ENCODE peak calls at places on chromosomes 16 and 17, in five cellular contexts. One of them, this sample, is unnamed.

GRCh38 chr16:66414891-66415290 is 12.2 kb upstream of the BEAN1 start:
- DNase-seq in A549: no peak
- DNase-seq in HepG2: no peak
- DNase-seq in H1: no peak
- DNase-seq in K562: no peak
- DNase-seq in this sample: no peak

GRCh38 chr17:8116779-8117178 is 1.5 kb downstream of the ALOXE3 start:
- DNase-seq in A549: no peak
- DNase-seq in HepG2: no peak
- DNase-seq in H1: no peak
- DNase-seq in K562: no peak
- DNase-seq in this sample: no peak

GRCh38 chr17:80012156-80012555 is 23.5 kb downstream of the TBC1D16 start:
- DNase-seq in A549: no peak
- DNase-seq in HepG2: no peak
- DNase-seq in H1: no peak
- DNase-seq in K562: no peak
- DNase-seq in this sample: no peak

GRCh38 chr16:89104303-89104702 is 10.7 kb downstream of the ACSF3 start:
- DNase-seq in A549: no peak
- DNase-seq in HepG2: no peak
- DNase-seq in H1: no peak
- DNase-seq in K562: no peak
- DNase-seq in this sample: no peak

GRCh38 chr16:27458196-27458728 is 56.3 kb downstream of the IL21R start:
- DNase-seq in A549: no peak
- DNase-seq in HepG2: no peak
- DNase-seq in H1: no peak
- DNase-seq in K562: no peak
- DNase-seq in this sample: no peak

GRCh38 chr17:39244016-39244599 is 18.4 kb upstream of the STAC2 start:
- DNase-seq in A549: no peak
- DNase-seq in HepG2: no peak
- DNase-seq in H1: no peak
- DNase-seq in K562: no peak
- DNase-seq in this sample: no peak

GRCh38 chr17:82235056-82235774 is 6.4 kb downstream of the SLC16A3 start:
- DNase-seq in A549: no peak
- DNase-seq in HepG2: no peak
- DNase-seq in H1: no peak
- DNase-seq in K562: no peak
- DNase-seq in this sample: no peak

GRCh38 chr16:87877942-87878507 is 8.7 kb upstream of the SLC7A5 start:
- DNase-seq in A549: no peak
- DNase-seq in HepG2: no peak
- DNase-seq in H1: no peak
- DNase-seq in K562: no peak
- DNase-seq in this sample: no peak

GRCh38 chr17:65978881-65979280 is 213.1 kb downstream of the CEP112 start:
- DNase-seq in A549: no peak
- DNase-seq in HepG2: no peak
- DNase-seq in H1: no peak
- DNase-seq in K562: no peak
- DNase-seq in this sample: no peak

GRCh38 chr17:75876190-75876937 is 2.0 kb downstream of the TRIM47 start:
- DNase-seq in A549: peak; percentile 74
- DNase-seq in HepG2: peak; percentile 97
- DNase-seq in H1: peak; percentile 73
- DNase-seq in K562: no peak
- DNase-seq in this sample: peak; percentile 40

GRCh38 chr16:81586421-81586820 is 141.8 kb downstream of the CMIP start:
- DNase-seq in A549: no peak
- DNase-seq in HepG2: no peak
- DNase-seq in H1: no peak
- DNase-seq in K562: no peak
- DNase-seq in this sample: no peak

GRCh38 chr16:65249768-65250167 is 127.9 kb upstream of the CDH11 start:
- DNase-seq in A549: no peak
- DNase-seq in HepG2: no peak
- DNase-seq in H1: no peak
- DNase-seq in K562: no peak
- DNase-seq in this sample: no peak

GRCh38 chr16:65254144-65254543 is 132.3 kb upstream of the CDH11 start:
- DNase-seq in A549: no peak
- DNase-seq in HepG2: no peak
- DNase-seq in H1: no peak
- DNase-seq in K562: no peak
- DNase-seq in this sample: no peak
- TF ChIP-seq MAX in A549: no peak
- TF ChIP-seq MAX in HepG2: no peak
- TF ChIP-seq MAX in H1: no peak
- TF ChIP-seq MAX in K562: no peak
- TF ChIP-seq MAX in this sample: no peak

DNA sequence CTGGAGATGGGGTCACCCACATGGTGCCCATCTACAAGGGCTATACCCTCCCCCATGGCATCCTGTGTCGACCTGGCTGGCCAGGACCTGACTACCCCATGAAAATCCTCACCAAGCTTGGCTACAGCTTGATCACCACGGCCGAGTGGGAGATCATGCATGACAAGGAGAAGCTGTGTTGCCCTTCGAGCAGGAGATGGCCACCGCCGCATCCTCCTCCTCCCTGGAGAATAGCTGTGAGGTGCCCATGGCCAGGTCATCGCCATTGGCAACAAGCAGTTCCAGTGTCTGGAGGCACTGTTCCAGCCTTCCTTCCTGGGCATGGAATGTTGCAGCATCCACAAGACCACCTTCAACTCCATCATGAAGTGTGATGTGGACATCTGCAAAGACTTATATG is 5.3 kb upstream of the FLCN start:
- DNase-seq in A549: no peak
- DNase-seq in HepG2: no peak
- DNase-seq in H1: no peak
- DNase-seq in K562: no peak
- DNase-seq in this sample: no peak
- H3K4me2 ChIP-seq in A549: no peak overlapping the region
- H3K4me2 ChIP-seq in HepG2: no peak overlapping the region
- H3K4me2 ChIP-seq in H1: no peak overlapping the region
- H3K4me2 ChIP-seq in K562: no peak overlapping the region
- H3K4me2 ChIP-seq in this sample: no peak overlapping the region

DNA sequence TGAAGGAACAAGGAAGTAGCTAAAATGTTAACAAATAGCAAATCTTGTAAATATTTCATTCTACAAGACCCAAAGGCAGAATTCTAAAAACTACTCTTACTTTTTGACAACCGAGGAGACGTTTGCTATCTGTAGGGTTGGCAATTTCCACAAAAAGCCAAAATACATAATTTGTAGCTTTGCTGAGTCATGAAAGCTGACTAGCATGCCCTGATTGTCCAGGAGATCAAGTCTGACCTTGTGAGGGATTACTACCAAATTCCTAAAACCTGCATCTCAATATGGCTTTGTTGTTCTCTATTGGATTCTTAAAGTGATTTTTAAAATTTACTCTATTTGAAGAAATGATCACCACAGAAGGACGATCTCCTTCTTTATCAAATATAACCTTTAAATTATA is 10.8 kb downstream of the DNAJA2 start:
- DNase-seq in A549: no peak
- DNase-seq in HepG2: no peak
- DNase-seq in H1: no peak
- DNase-seq in K562: peak; percentile 27
- DNase-seq in this sample: no peak
- TF ChIP-seq JUN in A549: no peak
- TF ChIP-seq JUN in HepG2: no peak
- TF ChIP-seq JUN in H1: no peak
- TF ChIP-seq JUN in K562: no peak
- TF ChIP-seq JUN in this sample: no peak

GRCh38 chr17:70855401-70856054 is 686.2 kb downstream of the KCNJ2 start:
- DNase-seq in A549: no peak
- DNase-seq in HepG2: no peak
- DNase-seq in H1: no peak
- DNase-seq in K562: no peak
- DNase-seq in this sample: no peak
- TF ChIP-seq MAX in A549: no peak
- TF ChIP-seq MAX in HepG2: no peak
- TF ChIP-seq MAX in H1: no peak
- TF ChIP-seq MAX in K562: no peak
- TF ChIP-seq MAX in this sample: no peak

GRCh38 chr17:28917029-28917428 is 14.2 kb upstream of the DHRS13 start:
- DNase-seq in A549: no peak
- DNase-seq in HepG2: no peak
- DNase-seq in H1: no peak
- DNase-seq in K562: no peak
- DNase-seq in this sample: no peak

GRCh38 chr17:28918295-28918694 is 15.4 kb upstream of the DHRS13 start:
- DNase-seq in A549: no peak
- DNase-seq in HepG2: no peak
- DNase-seq in H1: no peak
- DNase-seq in K562: no peak
- DNase-seq in this sample: no peak

GRCh38 chr17:28916302-28916934 is 13.5 kb upstream of the DHRS13 start:
- DNase-seq in A549: peak; percentile 61
- DNase-seq in HepG2: peak; percentile 38
- DNase-seq in H1: no peak
- DNase-seq in K562: no peak
- DNase-seq in this sample: peak; percentile 50

GRCh38 chr17:28920191-28920590 is 17.3 kb upstream of the DHRS13 start:
- DNase-seq in A549: no peak
- DNase-seq in HepG2: no peak
- DNase-seq in H1: no peak
- DNase-seq in K562: no peak
- DNase-seq in this sample: no peak

GRCh38 chr17:28917465-28917864 is 14.6 kb upstream of the DHRS13 start:
- DNase-seq in A549: no peak
- DNase-seq in HepG2: no peak
- DNase-seq in H1: no peak
- DNase-seq in K562: no peak
- DNase-seq in this sample: no peak
- H3K4me2 ChIP-seq in A549: no peak overlapping the region
- H3K4me2 ChIP-seq in HepG2: no peak overlapping the region
- H3K4me2 ChIP-seq in H1: no peak overlapping the region
- H3K4me2 ChIP-seq in K562: no peak overlapping the region
- H3K4me2 ChIP-seq in this sample: no peak overlapping the region

GRCh38 chr17:12547829-12548228 is 117.9 kb upstream of the MYOCD start:
- DNase-seq in A549: no peak
- DNase-seq in HepG2: no peak
- DNase-seq in H1: no peak
- DNase-seq in K562: no peak
- DNase-seq in this sample: no peak

GRCh38 chr17:12549499-12549901 is 116.2 kb upstream of the MYOCD start:
- DNase-seq in A549: no peak
- DNase-seq in HepG2: no peak
- DNase-seq in H1: no peak
- DNase-seq in K562: no peak
- DNase-seq in this sample: no peak

GRCh38 chr17:12546983-12547382 is 118.7 kb upstream of the MYOCD start:
- DNase-seq in A549: no peak
- DNase-seq in HepG2: no peak
- DNase-seq in H1: no peak
- DNase-seq in K562: no peak
- DNase-seq in this sample: no peak

GRCh38 chr17:12548558-12548957 is 117.1 kb upstream of the MYOCD start:
- DNase-seq in A549: no peak
- DNase-seq in HepG2: no peak
- DNase-seq in H1: no peak
- DNase-seq in K562: no peak
- DNase-seq in this sample: no peak

DNA sequence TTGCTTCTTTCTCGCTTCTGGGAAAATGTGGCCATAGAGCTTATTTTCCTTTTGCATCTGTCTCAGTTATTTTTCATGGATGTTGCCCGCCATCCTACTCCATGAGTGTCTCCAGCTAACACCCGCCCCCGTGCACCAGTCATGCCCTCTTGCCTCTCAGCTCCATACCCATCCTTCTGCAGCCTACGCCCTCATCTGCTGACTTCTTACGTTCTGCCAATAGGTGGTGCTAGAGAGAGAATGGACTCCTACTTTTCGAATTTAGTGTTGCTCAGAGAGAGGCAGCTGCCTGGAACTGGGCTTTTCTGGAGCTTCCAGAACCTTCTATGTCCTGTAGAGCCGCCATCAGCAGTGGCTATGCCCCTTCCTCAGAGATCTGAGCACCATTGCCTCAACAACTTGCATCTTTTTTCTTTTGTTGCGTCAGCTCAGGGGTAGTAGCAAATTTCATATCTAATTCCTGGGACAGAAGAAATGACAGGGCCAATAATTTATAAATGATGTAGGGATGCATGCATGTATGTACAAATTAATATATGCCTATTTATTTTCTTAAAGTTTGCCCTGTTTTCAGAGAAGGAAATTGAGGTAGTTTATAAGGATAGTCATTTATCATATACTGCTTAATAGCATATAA is 119.7 kb upstream of the MYOCD start:
- DNase-seq in A549: peak; percentile 75
- DNase-seq in HepG2: peak; percentile 41
- DNase-seq in H1: peak; percentile 61
- DNase-seq in K562: peak; percentile 19
- DNase-seq in this sample: peak; percentile 4
- TF ChIP-seq JUN in A549: no peak
- TF ChIP-seq JUN in HepG2: no peak
- TF ChIP-seq JUN in H1: no peak
- TF ChIP-seq JUN in K562: no peak
- TF ChIP-seq JUN in this sample: no peak

GRCh38 chr17:2090804-2091534 is 36.1 kb downstream of the HIC1 start:
- DNase-seq in A549: peak; percentile 51
- DNase-seq in HepG2: no peak
- DNase-seq in H1: peak; percentile 58
- DNase-seq in K562: peak; percentile 17
- DNase-seq in this sample: peak; percentile 85
- TF ChIP-seq MAX in A549: no peak
- TF ChIP-seq MAX in HepG2: no peak
- TF ChIP-seq MAX in H1: no peak
- TF ChIP-seq MAX in K562: no peak
- TF ChIP-seq MAX in this sample: no peak

DNA sequence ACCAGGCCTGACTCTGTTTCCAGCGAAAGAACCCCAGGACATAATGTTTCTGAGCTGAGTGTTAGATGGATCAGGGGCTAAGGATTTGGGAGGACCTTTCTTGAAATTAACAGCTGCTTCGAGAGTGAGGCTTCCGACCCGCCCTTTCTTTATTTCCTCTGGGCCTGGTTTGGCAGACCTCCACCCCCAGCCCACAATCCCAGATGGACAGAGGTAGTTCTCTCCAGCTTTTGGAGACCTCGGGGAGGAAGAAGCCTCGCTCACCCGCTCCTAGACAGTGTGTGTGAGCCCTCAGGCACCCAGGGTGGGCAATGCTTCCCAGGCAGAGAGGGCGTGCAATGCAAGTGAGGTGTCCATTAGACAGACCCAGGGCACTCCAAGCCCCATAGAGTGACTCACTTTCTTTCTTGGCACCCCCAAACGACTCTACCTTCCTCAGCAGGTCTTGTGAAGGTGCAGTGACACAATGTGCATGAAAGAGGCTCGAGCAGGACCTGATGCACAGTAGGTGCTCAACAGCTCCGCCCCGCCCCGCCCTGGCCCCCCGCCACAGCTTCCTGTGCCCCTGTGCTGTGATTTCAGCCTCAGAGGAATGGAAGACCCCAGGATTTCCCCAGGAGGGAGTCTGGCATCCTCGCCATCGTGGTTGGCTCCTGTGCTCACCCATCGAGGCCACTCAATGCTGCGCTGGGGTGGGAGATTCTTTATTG is 50.7 kb upstream of the TOB1 start:
- DNase-seq in A549: no peak
- DNase-seq in HepG2: no peak
- DNase-seq in H1: no peak
- DNase-seq in K562: no peak
- DNase-seq in this sample: no peak
- H3K4me2 ChIP-seq in A549: no peak overlapping the region
- H3K4me2 ChIP-seq in HepG2: no peak overlapping the region
- H3K4me2 ChIP-seq in H1: no peak overlapping the region
- H3K4me2 ChIP-seq in K562: no peak overlapping the region
- H3K4me2 ChIP-seq in this sample: no peak overlapping the region